ENCODE peak calls at places on chromosomes 4 and X, in five cellular contexts. X is thyroid gland, C is fibroblast of mammary gland, U is H7, D is SK-N-SH. B is an unnamed sample.

GRCh38 chr4:151641167-151641566 is 119.6 kb downstream of the GATB start:
- DNase-seq in D (no peak), U (no peak), X (no peak), C (peak), B (peak)

GRCh38 chr4:147492301-147492700 is 11.4 kb downstream of the EDNRA start:
- DNase-seq in U (no peak), X (no peak), C (no peak), D (no peak), B (no peak)

GRCh38 chr4:145814246-145814645 is 124.4 kb downstream of the ZNF827 start:
- DNase-seq in U (no peak), C (no peak), D (no peak), X (no peak), B (no peak)

GRCh38 chr4:140289486-140289885 is 84.0 kb upstream of the SCOC start:
- DNase-seq in D (no peak), C (no peak), U (no peak), X (no peak), B (no peak)

GRCh38 chrX:154714925-154715324 is 36.0 kb downstream of the GAB3 start:
- DNase-seq in U (peak), D (peak), C (peak), X (peak), B (peak)

GRCh38 chr4:78748361-78748760 is 27.8 kb upstream of the BMP2K start:
- DNase-seq in C (no peak), U (no peak), D (no peak), X (no peak), B (no peak)

GRCh38 chr4:153850525-153851280 is 61.8 kb upstream of the SFRP2 start:
- DNase-seq in X (no peak), D (peak), U (no peak), C (no peak), B (no peak)

GRCh38 chr4:112075129-112075753 is 70.0 kb upstream of the FAM241A start:
- DNase-seq in U (peak), X (no peak), D (peak), C (peak), B (peak)

GRCh38 chr4:138320856-138321255 is 78.7 kb upstream of the SLC7A11 start:
- DNase-seq in U (no peak), X (no peak), D (no peak), C (no peak), B (no peak)

GRCh38 chr4:185542626-185543336 is 7.5 kb upstream of the PDLIM3 start:
- DNase-seq in C (peak), U (no peak), X (peak), D (no peak), B (peak)

GRCh38 chrX:51641421-51642021 is 22.8 kb upstream of the CENPVL3 start:
- DNase-seq in U (peak), X (no peak), C (peak), D (peak), B (peak)

GRCh38 chrX:53294024-53294648 is 12.8 kb upstream of the IQSEC2 start:
- DNase-seq in X (no peak), U (peak), C (peak), D (no peak), B (no peak)

GRCh38 chr4:48772568-48772967 is 7.5 kb downstream of the FRYL start:
- DNase-seq in X (no peak), D (no peak), U (no peak), C (no peak), B (no peak)

GRCh38 chr4:104860227-104861123 is 286.2 kb upstream of the TET2 start:
- DNase-seq in D (peak), C (peak), X (peak), U (peak), B (peak)

GRCh38 chrX:10021461-10022272 is 54.5 kb downstream of the CLDN34 start:
- DNase-seq in U (no peak), D (no peak), C (peak), X (no peak), B (peak)

GRCh38 chr4:55475394-55476243 is 71.1 kb downstream of the CLOCK start:
- DNase-seq in U (no peak), X (no peak), C (peak), D (no peak), B (peak)

GRCh38 chr4:81085291-81085690 is 54.8 kb downstream of the BMP3 start:
- DNase-seq in X (no peak), C (no peak), D (no peak), U (no peak), B (no peak)

GRCh38 chrX:102950908-102951866 is 14.1 kb downstream of the RAB40AL start:
- DNase-seq in D (peak), C (peak), X (peak), U (peak), B (peak)
- H3K4me3 ChIP-seq in D (peak), C (no peak), X (no peak), U (peak), B (no peak)

GRCh38 chr4:1113311-1114009 is at the start of gene RNF212:
- DNase-seq in C (peak), X (peak), U (peak), D (peak), B (peak)
- H3K4me3 ChIP-seq in C (peak), X (no peak), U (peak), D (peak), B (peak)

GRCh38 chr4:94819371-94819770 is 61.6 kb downstream of the BMPR1B start:
- DNase-seq in X (no peak), D (no peak), C (no peak), U (no peak), B (no peak)
- H3K4me3 ChIP-seq in X (no peak), D (no peak), C (no peak), U (no peak), B (no peak)

GRCh38 chrX:49310371-49310770 is 6.9 kb downstream of the GAGE10 start:
- DNase-seq in C (no peak), X (no peak), D (no peak), U (no peak), B (no peak)
- H3K4me3 ChIP-seq in C (no peak), X (no peak), D (no peak), U (no peak), B (no peak)

GRCh38 chr4:40325406-40326019 is 9.6 kb upstream of the CHRNA9 start:
- DNase-seq in D (peak), C (peak), X (peak), U (peak), B (peak)
- H3K4me3 ChIP-seq in D (no peak), C (no peak), X (no peak), U (no peak), B (no peak)

GRCh38 chr4:30924521-30924920 is 204.4 kb downstream of the PCDH7 start:
- DNase-seq in U (no peak), D (no peak), X (no peak), C (peak), B (no peak)

GRCh38 chr4:30929649-30930048 is 209.5 kb downstream of the PCDH7 start:
- DNase-seq in D (no peak), C (no peak), X (no peak), U (no peak), B (no peak)
- H3K4me3 ChIP-seq in D (no peak), C (no peak), X (no peak), U (no peak), B (no peak)

B was measured in fibroblast of villous mesenchyme.